ENCODE peak calls at places on chromosomes 11 and 22, in four cellular contexts. One of them, this sample, is unnamed.
A peak's percentile ranks its signal among the peaks of the same experiment; 100 is the strongest.

GRCh38 chr22:34946339-34946985 is 119.5 kb upstream of the ISX start:
- DNase-seq in HepG2: no peak
- DNase-seq in GM12878: peak; percentile 20
- DNase-seq in K562: no peak
- DNase-seq in this sample: no peak

GRCh38 chr22:33401291-33401690 is 343.1 kb upstream of the SYN3 start:
- DNase-seq in HepG2: no peak
- DNase-seq in GM12878: no peak
- DNase-seq in K562: no peak
- DNase-seq in this sample: no peak

GRCh38 chr11:12142179-12142578 is 31.8 kb downstream of the MICAL2 start:
- DNase-seq in HepG2: no peak
- DNase-seq in GM12878: no peak
- DNase-seq in K562: no peak
- DNase-seq in this sample: no peak

GRCh38 chr22:35446365-35446764 is 46.4 kb downstream of the MCM5 start:
- DNase-seq in HepG2: no peak
- DNase-seq in GM12878: no peak
- DNase-seq in K562: no peak
- DNase-seq in this sample: no peak

GRCh38 chr22:19111140-19111539 is 11.1 kb downstream of the DGCR2 start:
- DNase-seq in HepG2: no peak
- DNase-seq in GM12878: no peak
- DNase-seq in K562: no peak
- DNase-seq in this sample: no peak

GRCh38 chr22:47196881-47197701 is 434.6 kb downstream of the TBC1D22A start:
- DNase-seq in HepG2: no peak
- DNase-seq in GM12878: no peak
- DNase-seq in K562: no peak
- DNase-seq in this sample: no peak

GRCh38 chr22:22745225-22746060 is 101.0 kb downstream of the GGTLC2 start:
- DNase-seq in HepG2: peak; percentile 5
- DNase-seq in GM12878: no peak
- DNase-seq in K562: peak; percentile 85
- DNase-seq in this sample: peak; percentile 74

GRCh38 chr11:103228807-103229206 is 119.6 kb downstream of the DYNC2H1 start:
- DNase-seq in HepG2: no peak
- DNase-seq in GM12878: no peak
- DNase-seq in K562: no peak
- DNase-seq in this sample: peak; percentile 4

GRCh38 chr11:68439355-68440065 is 21.0 kb upstream of the PPP6R3 start:
- DNase-seq in HepG2: no peak
- DNase-seq in GM12878: no peak
- DNase-seq in K562: peak; percentile 66
- DNase-seq in this sample: no peak

GRCh38 chr11:125689460-125689859 is 8.8 kb upstream of the ACRV1 start:
- DNase-seq in HepG2: no peak
- DNase-seq in GM12878: no peak
- DNase-seq in K562: no peak
- DNase-seq in this sample: no peak

GRCh38 chr11:130523609-130524008 is 75.2 kb downstream of the ADAMTS15 start:
- DNase-seq in HepG2: no peak
- DNase-seq in GM12878: no peak
- DNase-seq in K562: no peak
- DNase-seq in this sample: no peak

GRCh38 chr11:72114570-72114969 is 2.1 kb upstream of the ANAPC15 start:
- DNase-seq in HepG2: no peak
- DNase-seq in GM12878: no peak
- DNase-seq in K562: no peak
- DNase-seq in this sample: no peak

GRCh38 chr11:101915811-101916291 is 471 bp downstream of the ANGPTL5 start:
- DNase-seq in HepG2: no peak
- DNase-seq in GM12878: no peak
- DNase-seq in K562: no peak
- DNase-seq in this sample: no peak

GRCh38 chr11:75481602-75482309 is 44.0 kb downstream of the GDPD5 start:
- DNase-seq in HepG2: no peak
- DNase-seq in GM12878: no peak
- DNase-seq in K562: peak; percentile 37
- DNase-seq in this sample: no peak

GRCh38 chr11:111923351-111923788 is 4.7 kb downstream of the C11orf52 start:
- DNase-seq in HepG2: peak; percentile 75
- DNase-seq in GM12878: no peak
- DNase-seq in K562: no peak
- DNase-seq in this sample: no peak

GRCh38 chr11:90251599-90251998 is 28.8 kb upstream of the CHORDC1 start:
- DNase-seq in HepG2: no peak
- DNase-seq in GM12878: no peak
- DNase-seq in K562: no peak
- DNase-seq in this sample: no peak

GRCh38 chr22:18983120-18983651 is 47.1 kb upstream of the PRODH start:
- DNase-seq in HepG2: no peak
- DNase-seq in GM12878: no peak
- DNase-seq in K562: peak; percentile 19
- DNase-seq in this sample: no peak

GRCh38 chr11:47179655-47179991 is 2.9 kb upstream of the ARFGAP2 start:
- DNase-seq in HepG2: peak; percentile 52
- DNase-seq in GM12878: peak; percentile 9
- DNase-seq in K562: peak; percentile 63
- DNase-seq in this sample: peak; percentile 72

GRCh38 chr11:76073716-76074115 is 132.6 kb downstream of the WNT11 start:
- DNase-seq in HepG2: no peak
- DNase-seq in GM12878: no peak
- DNase-seq in K562: no peak
- DNase-seq in this sample: no peak

GRCh38 chr22:39723899-39724351 is 153.4 kb downstream of the CACNA1I start:
- DNase-seq in HepG2: peak; percentile 6
- DNase-seq in GM12878: no peak
- DNase-seq in K562: peak; percentile 69
- DNase-seq in this sample: no peak

GRCh38 chr22:46665751-46666280 is 45.6 kb downstream of the GRAMD4 start:
- DNase-seq in HepG2: no peak
- DNase-seq in GM12878: no peak
- DNase-seq in K562: no peak
- DNase-seq in this sample: no peak

GRCh38 chr11:11230802-11231562 is 122.1 kb downstream of the CSNK2A3 start:
- DNase-seq in HepG2: peak; percentile 4
- DNase-seq in GM12878: peak; percentile 59
- DNase-seq in K562: peak; percentile 37
- DNase-seq in this sample: peak; percentile 78

GRCh38 chr11:105935791-105936190 is 86.2 kb downstream of the MSANTD4 start:
- DNase-seq in HepG2: no peak
- DNase-seq in GM12878: no peak
- DNase-seq in K562: no peak
- DNase-seq in this sample: no peak

GRCh38 chr11:117980280-117980679 is 5.9 kb upstream of the IL10RA start:
- DNase-seq in HepG2: no peak
- DNase-seq in GM12878: no peak
- DNase-seq in K562: no peak
- DNase-seq in this sample: no peak

GRCh38 chr11:83007477-83007876 is 64.2 kb downstream of the RAB30 start:
- DNase-seq in HepG2: no peak
- DNase-seq in GM12878: no peak
- DNase-seq in K562: no peak
- DNase-seq in this sample: no peak

GRCh38 chr11:111513240-111513605 is 1.0 kb upstream of the BTG4 start:
- DNase-seq in HepG2: no peak
- DNase-seq in GM12878: no peak
- DNase-seq in K562: no peak
- DNase-seq in this sample: no peak

GRCh38 chr22:38136607-38137006 is 26.1 kb upstream of the BAIAP2L2 start:
- DNase-seq in HepG2: no peak
- DNase-seq in GM12878: no peak
- DNase-seq in K562: no peak
- DNase-seq in this sample: no peak

GRCh38 chr22:37951305-37951704 is 2.1 kb downstream of the C22orf23 start:
- DNase-seq in HepG2: peak; percentile 47
- DNase-seq in GM12878: no peak
- DNase-seq in K562: no peak
- DNase-seq in this sample: peak; percentile 37

GRCh38 chr11:1728931-1729691 is 21.3 kb downstream of the IFITM10 start:
- DNase-seq in HepG2: no peak
- DNase-seq in GM12878: no peak
- DNase-seq in K562: no peak
- DNase-seq in this sample: no peak

GRCh38 chr11:112999518-112999917 is 38.3 kb downstream of the NCAM1 start:
- DNase-seq in HepG2: no peak
- DNase-seq in GM12878: no peak
- DNase-seq in K562: no peak
- DNase-seq in this sample: no peak

GRCh38 chr11:67452141-67452952 is at the start of gene GPR152:
- DNase-seq in HepG2: no peak
- DNase-seq in GM12878: no peak
- DNase-seq in K562: no peak
- DNase-seq in this sample: no peak

GRCh38 chr11:122690801-122691649 is 35.5 kb downstream of the UBASH3B start:
- DNase-seq in HepG2: no peak
- DNase-seq in GM12878: no peak
- DNase-seq in K562: no peak
- DNase-seq in this sample: no peak

GRCh38 chr22:46185263-46185662 is 34.9 kb downstream of the PPARA start:
- DNase-seq in HepG2: no peak
- DNase-seq in GM12878: no peak
- DNase-seq in K562: no peak
- DNase-seq in this sample: no peak

DNA sequence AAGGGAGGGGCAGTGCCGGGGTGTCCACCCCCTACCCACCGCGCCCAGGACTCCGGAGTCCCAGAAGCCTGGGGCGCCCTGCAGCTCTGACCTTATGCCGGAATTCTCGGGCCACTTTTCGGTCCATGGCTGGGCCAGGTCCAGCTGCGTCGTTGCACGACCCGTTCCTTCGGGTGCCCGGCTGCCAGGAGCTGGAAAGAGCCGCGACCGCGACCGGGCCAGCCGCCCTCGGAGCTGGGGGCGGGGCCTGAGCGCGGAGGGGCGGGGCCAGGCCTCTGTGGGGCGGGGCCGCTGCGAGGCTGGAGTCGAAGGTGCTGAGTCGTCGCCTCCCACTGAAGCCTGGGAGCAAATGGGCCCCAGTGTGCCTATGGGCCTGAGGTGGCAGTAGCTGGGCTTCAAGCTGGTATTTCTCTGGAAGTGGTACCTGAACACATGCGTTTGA is at the start of gene USH1C:
- DNase-seq in HepG2: no peak
- DNase-seq in GM12878: no peak
- DNase-seq in K562: peak; percentile 97
- DNase-seq in this sample: peak; percentile 79
- TF ChIP-seq CREM in HepG2: no peak
- TF ChIP-seq CREM in GM12878: no peak
- TF ChIP-seq CREM in K562: no peak
- TF ChIP-seq CREM in this sample: no peak

DNA sequence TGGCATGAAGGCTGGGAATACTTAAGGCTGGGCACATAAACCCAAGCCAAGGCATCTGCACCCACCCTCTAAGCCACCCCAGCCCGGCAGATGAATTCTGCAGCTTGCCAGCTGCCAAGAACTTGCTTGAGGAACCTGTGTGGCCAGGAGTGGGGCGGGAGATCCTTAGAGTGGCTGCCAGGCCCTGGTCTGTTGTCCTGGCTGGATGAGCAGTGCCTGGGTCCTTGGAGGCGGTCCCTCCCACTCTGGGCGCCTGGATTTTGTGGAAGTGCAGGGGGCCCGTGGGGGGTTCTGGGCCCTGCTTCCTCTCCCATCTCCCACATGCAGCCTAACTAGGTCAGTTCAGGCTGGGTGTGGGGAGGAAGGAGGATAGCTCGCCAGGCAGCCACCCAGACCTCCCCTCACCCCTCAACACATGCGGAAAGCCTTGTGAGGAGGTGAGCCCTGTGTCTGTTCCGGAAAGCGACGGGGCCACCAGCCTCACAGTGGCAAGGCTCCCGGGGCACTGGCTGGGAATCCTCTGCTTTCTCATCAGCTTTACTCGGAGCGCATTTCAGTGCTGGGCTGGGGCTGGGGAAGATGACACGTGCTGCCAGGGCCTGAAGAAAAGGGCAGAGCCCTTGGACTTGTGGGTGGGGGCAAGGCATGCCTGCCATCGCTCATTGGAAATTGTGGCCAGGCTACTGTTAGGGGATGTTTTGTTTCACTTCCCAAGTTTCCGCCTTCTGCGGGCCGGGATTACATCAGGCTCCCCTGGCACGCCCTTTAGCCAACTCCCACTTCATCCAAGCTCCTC is 8.4 kb downstream of the DAGLA start:
- DNase-seq in HepG2: no peak
- DNase-seq in GM12878: no peak
- DNase-seq in K562: no peak
- DNase-seq in this sample: no peak
- TF ChIP-seq ATF3 in HepG2: no peak
- TF ChIP-seq ATF3 in GM12878: no peak
- TF ChIP-seq ATF3 in K562: no peak
- TF ChIP-seq ATF3 in this sample: no peak

DNA sequence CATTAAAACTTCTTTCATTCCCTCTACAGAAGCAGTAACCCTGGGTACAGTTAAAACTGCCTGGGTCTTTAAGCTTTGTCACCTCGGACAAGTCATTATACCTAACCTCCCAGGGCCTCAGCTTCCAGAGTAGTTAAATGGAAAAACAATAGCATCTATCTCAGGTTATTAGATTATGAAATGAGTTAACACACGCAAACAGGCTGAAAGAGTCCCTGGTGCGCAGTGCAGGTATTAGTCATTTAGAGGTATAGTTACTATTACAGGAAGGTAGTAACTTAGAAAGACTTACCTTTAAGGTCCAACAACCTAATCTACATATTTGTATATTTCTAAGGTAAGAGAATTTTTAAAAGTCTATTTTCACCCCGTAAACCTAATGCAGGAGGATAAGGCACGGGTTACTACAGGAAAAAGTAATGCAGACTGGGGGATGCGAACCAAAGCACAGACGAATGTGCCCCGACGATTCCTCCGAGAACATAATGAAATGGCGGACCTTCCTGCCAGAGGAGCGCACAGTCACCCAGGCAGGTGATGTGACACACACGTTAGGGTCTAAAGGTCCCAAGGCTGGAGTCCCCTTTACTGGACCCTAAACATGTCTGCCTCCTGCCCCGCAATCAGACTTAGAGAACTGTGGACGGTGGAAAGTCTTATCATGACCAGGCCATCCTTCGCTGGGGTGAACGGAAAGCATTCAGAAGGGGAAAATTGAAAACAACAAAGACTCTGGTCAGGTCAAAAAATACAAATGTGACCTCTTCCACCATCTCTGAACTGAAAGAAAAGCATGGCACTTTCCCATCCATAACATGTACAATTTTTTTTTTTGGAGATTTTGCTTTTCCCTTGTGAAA is 1.3 kb downstream of the NAP1L4 start:
- DNase-seq in HepG2: peak; percentile 77
- DNase-seq in GM12878: no peak
- DNase-seq in K562: no peak
- DNase-seq in this sample: no peak
- TF ChIP-seq CREM in HepG2: no peak
- TF ChIP-seq CREM in GM12878: no peak
- TF ChIP-seq CREM in K562: no peak
- TF ChIP-seq CREM in this sample: no peak

GRCh38 chr22:27992294-27993165 is 73.5 kb upstream of the PITPNB start:
- DNase-seq in HepG2: no peak
- DNase-seq in GM12878: no peak
- DNase-seq in K562: no peak
- DNase-seq in this sample: no peak
- TF ChIP-seq ATF3 in HepG2: no peak
- TF ChIP-seq ATF3 in GM12878: no peak
- TF ChIP-seq ATF3 in K562: no peak
- TF ChIP-seq ATF3 in this sample: no peak

This sample was measured in WTC11.